ENCODE peak calls at places on chromosomes 11 and 22, in nine cellular contexts. One of them, this sample, is unnamed.

GRCh38 chr22:36239150-36239400 is 252 bp downstream of the APOL2 start:
- DNase-seq in activated gamma-delta T cell treated with anti-CD3 and anti-CD28 coated beads, Interleukin-2, amount 50 U/mL, for 16 hours: no peak
- DNase-seq in pulmonary artery endothelial cell: no peak
- DNase-seq in stimulated activated CD8-positive, alpha-beta memory T cell treated with anti-CD3 and anti-CD28 coated beads, Interleukin-4, amount 100 ng/mL, for 24 hours: no peak
- DNase-seq in NCI-H2081: no peak
- DNase-seq in IMR-90: no peak
- DNase-seq in CD4-positive, alpha-beta T cell: no peak
- DNase-seq in GOT3: no peak
- DNase-seq in Right ventricle myocardium superior: no peak
- DNase-seq in this sample: no peak

GRCh38 chr22:49487950-49488349 is 339.7 kb downstream of the BRD1 start:
- DNase-seq in activated gamma-delta T cell treated with anti-CD3 and anti-CD28 coated beads, Interleukin-2, amount 50 U/mL, for 16 hours: no peak
- DNase-seq in pulmonary artery endothelial cell: no peak
- DNase-seq in stimulated activated CD8-positive, alpha-beta memory T cell treated with anti-CD3 and anti-CD28 coated beads, Interleukin-4, amount 100 ng/mL, for 24 hours: no peak
- DNase-seq in NCI-H2081: no peak
- DNase-seq in IMR-90: no peak
- DNase-seq in CD4-positive, alpha-beta T cell: no peak
- DNase-seq in GOT3: no peak
- DNase-seq in Right ventricle myocardium superior: no peak
- DNase-seq in this sample: no peak

GRCh38 chr11:67255864-67256263 is 10.4 kb upstream of the GRK2 start:
- DNase-seq in activated gamma-delta T cell treated with anti-CD3 and anti-CD28 coated beads, Interleukin-2, amount 50 U/mL, for 16 hours: no peak
- DNase-seq in pulmonary artery endothelial cell: no peak
- DNase-seq in stimulated activated CD8-positive, alpha-beta memory T cell treated with anti-CD3 and anti-CD28 coated beads, Interleukin-4, amount 100 ng/mL, for 24 hours: no peak
- DNase-seq in NCI-H2081: no peak
- DNase-seq in IMR-90: no peak
- DNase-seq in CD4-positive, alpha-beta T cell: no peak
- DNase-seq in GOT3: no peak
- DNase-seq in Right ventricle myocardium superior: no peak
- DNase-seq in this sample: no peak

GRCh38 chr22:41479671-41480396 is 10.9 kb downstream of the ACO2 start:
- DNase-seq in activated gamma-delta T cell treated with anti-CD3 and anti-CD28 coated beads, Interleukin-2, amount 50 U/mL, for 16 hours: no peak
- DNase-seq in pulmonary artery endothelial cell: no peak
- DNase-seq in stimulated activated CD8-positive, alpha-beta memory T cell treated with anti-CD3 and anti-CD28 coated beads, Interleukin-4, amount 100 ng/mL, for 24 hours: no peak
- DNase-seq in NCI-H2081: no peak
- DNase-seq in IMR-90: peak
- DNase-seq in CD4-positive, alpha-beta T cell: no peak
- DNase-seq in GOT3: no peak
- DNase-seq in Right ventricle myocardium superior: no peak
- DNase-seq in this sample: no peak

GRCh38 chr11:41457216-41458014 is 2.0 kb downstream of the LRRC4C start:
- DNase-seq in activated gamma-delta T cell treated with anti-CD3 and anti-CD28 coated beads, Interleukin-2, amount 50 U/mL, for 16 hours: no peak
- DNase-seq in pulmonary artery endothelial cell: no peak
- DNase-seq in stimulated activated CD8-positive, alpha-beta memory T cell treated with anti-CD3 and anti-CD28 coated beads, Interleukin-4, amount 100 ng/mL, for 24 hours: no peak
- DNase-seq in NCI-H2081: no peak
- DNase-seq in IMR-90: no peak
- DNase-seq in CD4-positive, alpha-beta T cell: no peak
- DNase-seq in GOT3: no peak
- DNase-seq in Right ventricle myocardium superior: no peak
- DNase-seq in this sample: no peak

GRCh38 chr11:44133335-44133946 is 38.0 kb downstream of the EXT2 start:
- DNase-seq in activated gamma-delta T cell treated with anti-CD3 and anti-CD28 coated beads, Interleukin-2, amount 50 U/mL, for 16 hours: no peak
- DNase-seq in pulmonary artery endothelial cell: peak
- DNase-seq in stimulated activated CD8-positive, alpha-beta memory T cell treated with anti-CD3 and anti-CD28 coated beads, Interleukin-4, amount 100 ng/mL, for 24 hours: no peak
- DNase-seq in NCI-H2081: peak
- DNase-seq in IMR-90: peak
- DNase-seq in CD4-positive, alpha-beta T cell: no peak
- DNase-seq in GOT3: no peak
- DNase-seq in Right ventricle myocardium superior: no peak
- DNase-seq in this sample: peak

GRCh38 chr11:93024376-93024775 is 54.9 kb downstream of the MTNR1B start:
- DNase-seq in activated gamma-delta T cell treated with anti-CD3 and anti-CD28 coated beads, Interleukin-2, amount 50 U/mL, for 16 hours: no peak
- DNase-seq in pulmonary artery endothelial cell: no peak
- DNase-seq in stimulated activated CD8-positive, alpha-beta memory T cell treated with anti-CD3 and anti-CD28 coated beads, Interleukin-4, amount 100 ng/mL, for 24 hours: no peak
- DNase-seq in NCI-H2081: no peak
- DNase-seq in IMR-90: peak
- DNase-seq in CD4-positive, alpha-beta T cell: no peak
- DNase-seq in GOT3: no peak
- DNase-seq in Right ventricle myocardium superior: no peak
- DNase-seq in this sample: no peak

GRCh38 chr11:71443736-71444410 is 4.3 kb downstream of the DHCR7 start:
- DNase-seq in activated gamma-delta T cell treated with anti-CD3 and anti-CD28 coated beads, Interleukin-2, amount 50 U/mL, for 16 hours: no peak
- DNase-seq in pulmonary artery endothelial cell: no peak
- DNase-seq in stimulated activated CD8-positive, alpha-beta memory T cell treated with anti-CD3 and anti-CD28 coated beads, Interleukin-4, amount 100 ng/mL, for 24 hours: no peak
- DNase-seq in NCI-H2081: no peak
- DNase-seq in IMR-90: no peak
- DNase-seq in CD4-positive, alpha-beta T cell: no peak
- DNase-seq in GOT3: no peak
- DNase-seq in Right ventricle myocardium superior: peak
- DNase-seq in this sample: no peak

GRCh38 chr11:8732276-8732675 is 49.7 kb downstream of the RPL27A start:
- DNase-seq in activated gamma-delta T cell treated with anti-CD3 and anti-CD28 coated beads, Interleukin-2, amount 50 U/mL, for 16 hours: no peak
- DNase-seq in pulmonary artery endothelial cell: no peak
- DNase-seq in stimulated activated CD8-positive, alpha-beta memory T cell treated with anti-CD3 and anti-CD28 coated beads, Interleukin-4, amount 100 ng/mL, for 24 hours: no peak
- DNase-seq in NCI-H2081: no peak
- DNase-seq in IMR-90: no peak
- DNase-seq in CD4-positive, alpha-beta T cell: no peak
- DNase-seq in GOT3: no peak
- DNase-seq in Right ventricle myocardium superior: no peak
- DNase-seq in this sample: no peak

GRCh38 chr11:88320149-88320559 is 17.4 kb downstream of the CTSC start:
- DNase-seq in activated gamma-delta T cell treated with anti-CD3 and anti-CD28 coated beads, Interleukin-2, amount 50 U/mL, for 16 hours: no peak
- DNase-seq in pulmonary artery endothelial cell: no peak
- DNase-seq in stimulated activated CD8-positive, alpha-beta memory T cell treated with anti-CD3 and anti-CD28 coated beads, Interleukin-4, amount 100 ng/mL, for 24 hours: no peak
- DNase-seq in NCI-H2081: no peak
- DNase-seq in IMR-90: peak
- DNase-seq in CD4-positive, alpha-beta T cell: no peak
- DNase-seq in GOT3: no peak
- DNase-seq in Right ventricle myocardium superior: no peak
- DNase-seq in this sample: no peak

GRCh38 chr11:66142370-66143263 is 72.5 kb downstream of the PACS1 start:
- DNase-seq in activated gamma-delta T cell treated with anti-CD3 and anti-CD28 coated beads, Interleukin-2, amount 50 U/mL, for 16 hours: no peak
- DNase-seq in pulmonary artery endothelial cell: no peak
- DNase-seq in stimulated activated CD8-positive, alpha-beta memory T cell treated with anti-CD3 and anti-CD28 coated beads, Interleukin-4, amount 100 ng/mL, for 24 hours: no peak
- DNase-seq in NCI-H2081: no peak
- DNase-seq in IMR-90: peak
- DNase-seq in CD4-positive, alpha-beta T cell: no peak
- DNase-seq in GOT3: no peak
- DNase-seq in Right ventricle myocardium superior: no peak
- DNase-seq in this sample: no peak

GRCh38 chr11:126733685-126734084 is 266.9 kb downstream of the KIRREL3 start:
- DNase-seq in activated gamma-delta T cell treated with anti-CD3 and anti-CD28 coated beads, Interleukin-2, amount 50 U/mL, for 16 hours: no peak
- DNase-seq in pulmonary artery endothelial cell: no peak
- DNase-seq in stimulated activated CD8-positive, alpha-beta memory T cell treated with anti-CD3 and anti-CD28 coated beads, Interleukin-4, amount 100 ng/mL, for 24 hours: no peak
- DNase-seq in NCI-H2081: no peak
- DNase-seq in IMR-90: peak
- DNase-seq in CD4-positive, alpha-beta T cell: no peak
- DNase-seq in GOT3: no peak
- DNase-seq in Right ventricle myocardium superior: no peak
- DNase-seq in this sample: no peak

GRCh38 chr22:49400866-49401598 is 426.6 kb downstream of the BRD1 start:
- DNase-seq in activated gamma-delta T cell treated with anti-CD3 and anti-CD28 coated beads, Interleukin-2, amount 50 U/mL, for 16 hours: no peak
- DNase-seq in pulmonary artery endothelial cell: no peak
- DNase-seq in stimulated activated CD8-positive, alpha-beta memory T cell treated with anti-CD3 and anti-CD28 coated beads, Interleukin-4, amount 100 ng/mL, for 24 hours: no peak
- DNase-seq in NCI-H2081: no peak
- DNase-seq in IMR-90: no peak
- DNase-seq in CD4-positive, alpha-beta T cell: no peak
- DNase-seq in GOT3: no peak
- DNase-seq in Right ventricle myocardium superior: no peak
- DNase-seq in this sample: no peak

GRCh38 chr11:116202922-116203321 is 569.9 kb downstream of the BUD13 start:
- DNase-seq in activated gamma-delta T cell treated with anti-CD3 and anti-CD28 coated beads, Interleukin-2, amount 50 U/mL, for 16 hours: no peak
- DNase-seq in pulmonary artery endothelial cell: no peak
- DNase-seq in stimulated activated CD8-positive, alpha-beta memory T cell treated with anti-CD3 and anti-CD28 coated beads, Interleukin-4, amount 100 ng/mL, for 24 hours: no peak
- DNase-seq in NCI-H2081: no peak
- DNase-seq in IMR-90: no peak
- DNase-seq in CD4-positive, alpha-beta T cell: no peak
- DNase-seq in GOT3: no peak
- DNase-seq in Right ventricle myocardium superior: no peak
- DNase-seq in this sample: peak

GRCh38 chr22:39303358-39303757 is 16.1 kb downstream of the RPL3 start:
- DNase-seq in activated gamma-delta T cell treated with anti-CD3 and anti-CD28 coated beads, Interleukin-2, amount 50 U/mL, for 16 hours: no peak
- DNase-seq in pulmonary artery endothelial cell: no peak
- DNase-seq in stimulated activated CD8-positive, alpha-beta memory T cell treated with anti-CD3 and anti-CD28 coated beads, Interleukin-4, amount 100 ng/mL, for 24 hours: no peak
- DNase-seq in NCI-H2081: no peak
- DNase-seq in IMR-90: no peak
- DNase-seq in CD4-positive, alpha-beta T cell: no peak
- DNase-seq in GOT3: no peak
- DNase-seq in Right ventricle myocardium superior: no peak
- DNase-seq in this sample: no peak

GRCh38 chr11:64469288-64469687 is 110.3 kb downstream of the RPS6KA4 start:
- DNase-seq in activated gamma-delta T cell treated with anti-CD3 and anti-CD28 coated beads, Interleukin-2, amount 50 U/mL, for 16 hours: no peak
- DNase-seq in pulmonary artery endothelial cell: no peak
- DNase-seq in stimulated activated CD8-positive, alpha-beta memory T cell treated with anti-CD3 and anti-CD28 coated beads, Interleukin-4, amount 100 ng/mL, for 24 hours: no peak
- DNase-seq in NCI-H2081: no peak
- DNase-seq in IMR-90: no peak
- DNase-seq in CD4-positive, alpha-beta T cell: no peak
- DNase-seq in GOT3: no peak
- DNase-seq in Right ventricle myocardium superior: no peak
- DNase-seq in this sample: no peak

GRCh38 chr11:119894916-119895315 is 165.9 kb upstream of the NECTIN1 start:
- DNase-seq in activated gamma-delta T cell treated with anti-CD3 and anti-CD28 coated beads, Interleukin-2, amount 50 U/mL, for 16 hours: no peak
- DNase-seq in pulmonary artery endothelial cell: no peak
- DNase-seq in stimulated activated CD8-positive, alpha-beta memory T cell treated with anti-CD3 and anti-CD28 coated beads, Interleukin-4, amount 100 ng/mL, for 24 hours: no peak
- DNase-seq in NCI-H2081: no peak
- DNase-seq in IMR-90: no peak
- DNase-seq in CD4-positive, alpha-beta T cell: no peak
- DNase-seq in GOT3: no peak
- DNase-seq in Right ventricle myocardium superior: no peak
- DNase-seq in this sample: no peak

GRCh38 chr11:23778971-23779370 is 717.9 kb upstream of the LUZP2 start:
- DNase-seq in activated gamma-delta T cell treated with anti-CD3 and anti-CD28 coated beads, Interleukin-2, amount 50 U/mL, for 16 hours: no peak
- DNase-seq in pulmonary artery endothelial cell: no peak
- DNase-seq in stimulated activated CD8-positive, alpha-beta memory T cell treated with anti-CD3 and anti-CD28 coated beads, Interleukin-4, amount 100 ng/mL, for 24 hours: no peak
- DNase-seq in NCI-H2081: no peak
- DNase-seq in IMR-90: peak
- DNase-seq in CD4-positive, alpha-beta T cell: no peak
- DNase-seq in GOT3: no peak
- DNase-seq in Right ventricle myocardium superior: no peak
- DNase-seq in this sample: no peak

GRCh38 chr11:93765551-93765950 is 18.5 kb upstream of the MED17 start:
- DNase-seq in activated gamma-delta T cell treated with anti-CD3 and anti-CD28 coated beads, Interleukin-2, amount 50 U/mL, for 16 hours: no peak
- DNase-seq in pulmonary artery endothelial cell: no peak
- DNase-seq in stimulated activated CD8-positive, alpha-beta memory T cell treated with anti-CD3 and anti-CD28 coated beads, Interleukin-4, amount 100 ng/mL, for 24 hours: no peak
- DNase-seq in NCI-H2081: no peak
- DNase-seq in IMR-90: no peak
- DNase-seq in CD4-positive, alpha-beta T cell: no peak
- DNase-seq in GOT3: no peak
- DNase-seq in Right ventricle myocardium superior: no peak
- DNase-seq in this sample: no peak

GRCh38 chr22:24391836-24392217 is 35.6 kb upstream of the ADORA2A start:
- DNase-seq in activated gamma-delta T cell treated with anti-CD3 and anti-CD28 coated beads, Interleukin-2, amount 50 U/mL, for 16 hours: no peak
- DNase-seq in pulmonary artery endothelial cell: no peak
- DNase-seq in stimulated activated CD8-positive, alpha-beta memory T cell treated with anti-CD3 and anti-CD28 coated beads, Interleukin-4, amount 100 ng/mL, for 24 hours: no peak
- DNase-seq in NCI-H2081: no peak
- DNase-seq in IMR-90: peak
- DNase-seq in CD4-positive, alpha-beta T cell: no peak
- DNase-seq in GOT3: no peak
- DNase-seq in Right ventricle myocardium superior: no peak
- DNase-seq in this sample: no peak

GRCh38 chr11:119316729-119317591 is at the start of gene MCAM:
- DNase-seq in activated gamma-delta T cell treated with anti-CD3 and anti-CD28 coated beads, Interleukin-2, amount 50 U/mL, for 16 hours: no peak
- DNase-seq in pulmonary artery endothelial cell: no peak
- DNase-seq in stimulated activated CD8-positive, alpha-beta memory T cell treated with anti-CD3 and anti-CD28 coated beads, Interleukin-4, amount 100 ng/mL, for 24 hours: no peak
- DNase-seq in NCI-H2081: peak
- DNase-seq in IMR-90: peak
- DNase-seq in CD4-positive, alpha-beta T cell: no peak
- DNase-seq in GOT3: no peak
- DNase-seq in Right ventricle myocardium superior: no peak
- DNase-seq in this sample: peak

GRCh38 chr22:31046591-31047226 is 34.4 kb upstream of the SMTN start:
- DNase-seq in activated gamma-delta T cell treated with anti-CD3 and anti-CD28 coated beads, Interleukin-2, amount 50 U/mL, for 16 hours: no peak
- DNase-seq in pulmonary artery endothelial cell: peak
- DNase-seq in stimulated activated CD8-positive, alpha-beta memory T cell treated with anti-CD3 and anti-CD28 coated beads, Interleukin-4, amount 100 ng/mL, for 24 hours: no peak
- DNase-seq in NCI-H2081: no peak
- DNase-seq in IMR-90: peak
- DNase-seq in CD4-positive, alpha-beta T cell: no peak
- DNase-seq in GOT3: no peak
- DNase-seq in Right ventricle myocardium superior: peak
- DNase-seq in this sample: no peak

GRCh38 chr11:131038597-131038996 is 122.3 kb upstream of the SNX19 start:
- DNase-seq in activated gamma-delta T cell treated with anti-CD3 and anti-CD28 coated beads, Interleukin-2, amount 50 U/mL, for 16 hours: no peak
- DNase-seq in pulmonary artery endothelial cell: no peak
- DNase-seq in stimulated activated CD8-positive, alpha-beta memory T cell treated with anti-CD3 and anti-CD28 coated beads, Interleukin-4, amount 100 ng/mL, for 24 hours: no peak
- DNase-seq in NCI-H2081: peak
- DNase-seq in IMR-90: no peak
- DNase-seq in CD4-positive, alpha-beta T cell: no peak
- DNase-seq in GOT3: no peak
- DNase-seq in Right ventricle myocardium superior: no peak
- DNase-seq in this sample: peak

GRCh38 chr11:8383227-8383626 is 119.5 kb upstream of the LMO1 start:
- DNase-seq in activated gamma-delta T cell treated with anti-CD3 and anti-CD28 coated beads, Interleukin-2, amount 50 U/mL, for 16 hours: no peak
- DNase-seq in pulmonary artery endothelial cell: no peak
- DNase-seq in stimulated activated CD8-positive, alpha-beta memory T cell treated with anti-CD3 and anti-CD28 coated beads, Interleukin-4, amount 100 ng/mL, for 24 hours: no peak
- DNase-seq in NCI-H2081: no peak
- DNase-seq in IMR-90: no peak
- DNase-seq in CD4-positive, alpha-beta T cell: no peak
- DNase-seq in GOT3: no peak
- DNase-seq in Right ventricle myocardium superior: no peak
- DNase-seq in this sample: no peak

GRCh38 chr22:37664249-37665101 is 6.0 kb downstream of the PDXP start:
- DNase-seq in activated gamma-delta T cell treated with anti-CD3 and anti-CD28 coated beads, Interleukin-2, amount 50 U/mL, for 16 hours: no peak
- DNase-seq in pulmonary artery endothelial cell: no peak
- DNase-seq in stimulated activated CD8-positive, alpha-beta memory T cell treated with anti-CD3 and anti-CD28 coated beads, Interleukin-4, amount 100 ng/mL, for 24 hours: no peak
- DNase-seq in NCI-H2081: no peak
- DNase-seq in IMR-90: no peak
- DNase-seq in CD4-positive, alpha-beta T cell: no peak
- DNase-seq in GOT3: no peak
- DNase-seq in Right ventricle myocardium superior: no peak
- DNase-seq in this sample: no peak

This sample was measured in NCI-H526 treated with DMSO at 0.1 percent for 48 hours.